ENCODE peak calls at places on chromosomes 5 and 9, in ten cellular contexts. One of them, this sample, is unnamed.

GRCh38 chr9:128552744-128553221 is 396 bp downstream of the SPTAN1 start:
- DNase-seq in right atrium auricular region: no peak
- DNase-seq in CD8-positive, alpha-beta T cell: no peak
- DNase-seq in SJSA1: peak; percentile 46
- DNase-seq in colonic mucosa: peak; percentile 69
- DNase-seq in CD4-positive, alpha-beta memory T cell: no peak
- DNase-seq in psoas muscle: peak; percentile 75
- DNase-seq in caudate nucleus: peak; percentile 30
- DNase-seq in heart right ventricle: peak; percentile 70
- DNase-seq in AG04450: no peak
- DNase-seq in this sample: peak; percentile 43

GRCh38 chr9:98958271-98958989 is 14.7 kb downstream of the COL15A1 start:
- DNase-seq in right atrium auricular region: no peak
- DNase-seq in CD8-positive, alpha-beta T cell: no peak
- DNase-seq in SJSA1: no peak
- DNase-seq in colonic mucosa: no peak
- DNase-seq in CD4-positive, alpha-beta memory T cell: no peak
- DNase-seq in psoas muscle: no peak
- DNase-seq in caudate nucleus: no peak
- DNase-seq in heart right ventricle: no peak
- DNase-seq in AG04450: peak; percentile 94
- DNase-seq in this sample: no peak

GRCh38 chr9:2655411-2655901 is 33.9 kb downstream of the VLDLR start:
- DNase-seq in right atrium auricular region: no peak
- DNase-seq in CD8-positive, alpha-beta T cell: peak; percentile 20
- DNase-seq in SJSA1: peak; percentile 36
- DNase-seq in colonic mucosa: no peak
- DNase-seq in CD4-positive, alpha-beta memory T cell: peak; percentile 40
- DNase-seq in psoas muscle: no peak
- DNase-seq in caudate nucleus: no peak
- DNase-seq in heart right ventricle: no peak
- DNase-seq in AG04450: peak; percentile 63
- DNase-seq in this sample: no peak

GRCh38 chr5:76999451-76999850 is 30.8 kb upstream of the AGGF1 start:
- DNase-seq in right atrium auricular region: no peak
- DNase-seq in CD8-positive, alpha-beta T cell: no peak
- DNase-seq in SJSA1: no peak
- DNase-seq in colonic mucosa: no peak
- DNase-seq in CD4-positive, alpha-beta memory T cell: no peak
- DNase-seq in psoas muscle: no peak
- DNase-seq in caudate nucleus: no peak
- DNase-seq in heart right ventricle: no peak
- DNase-seq in AG04450: no peak
- DNase-seq in this sample: no peak

GRCh38 chr5:125245216-125245615 is 498.8 kb upstream of the ZNF608 start:
- DNase-seq in right atrium auricular region: no peak
- DNase-seq in CD8-positive, alpha-beta T cell: no peak
- DNase-seq in SJSA1: no peak
- DNase-seq in colonic mucosa: no peak
- DNase-seq in CD4-positive, alpha-beta memory T cell: no peak
- DNase-seq in psoas muscle: peak; percentile 15
- DNase-seq in caudate nucleus: no peak
- DNase-seq in heart right ventricle: no peak
- DNase-seq in AG04450: no peak
- DNase-seq in this sample: no peak

GRCh38 chr5:95725071-95725820 is 5.9 kb upstream of the RHOBTB3 start:
- DNase-seq in right atrium auricular region: no peak
- DNase-seq in CD8-positive, alpha-beta T cell: no peak
- DNase-seq in SJSA1: no peak
- DNase-seq in colonic mucosa: no peak
- DNase-seq in CD4-positive, alpha-beta memory T cell: no peak
- DNase-seq in psoas muscle: no peak
- DNase-seq in caudate nucleus: no peak
- DNase-seq in heart right ventricle: no peak
- DNase-seq in AG04450: no peak
- DNase-seq in this sample: no peak

GRCh38 chr5:132747693-132748440 is 641 bp downstream of the CCNI2 start:
- DNase-seq in right atrium auricular region: no peak
- DNase-seq in CD8-positive, alpha-beta T cell: peak; percentile 66
- DNase-seq in SJSA1: peak; percentile 44
- DNase-seq in colonic mucosa: no peak
- DNase-seq in CD4-positive, alpha-beta memory T cell: peak; percentile 72
- DNase-seq in psoas muscle: no peak
- DNase-seq in caudate nucleus: no peak
- DNase-seq in heart right ventricle: no peak
- DNase-seq in AG04450: no peak
- DNase-seq in this sample: peak; percentile 54

GRCh38 chr5:4042311-4042710 is 446.7 kb downstream of the IRX1 start:
- DNase-seq in right atrium auricular region: no peak
- DNase-seq in CD8-positive, alpha-beta T cell: no peak
- DNase-seq in SJSA1: no peak
- DNase-seq in colonic mucosa: no peak
- DNase-seq in CD4-positive, alpha-beta memory T cell: no peak
- DNase-seq in psoas muscle: no peak
- DNase-seq in caudate nucleus: no peak
- DNase-seq in heart right ventricle: no peak
- DNase-seq in AG04450: no peak
- DNase-seq in this sample: no peak

DNA sequence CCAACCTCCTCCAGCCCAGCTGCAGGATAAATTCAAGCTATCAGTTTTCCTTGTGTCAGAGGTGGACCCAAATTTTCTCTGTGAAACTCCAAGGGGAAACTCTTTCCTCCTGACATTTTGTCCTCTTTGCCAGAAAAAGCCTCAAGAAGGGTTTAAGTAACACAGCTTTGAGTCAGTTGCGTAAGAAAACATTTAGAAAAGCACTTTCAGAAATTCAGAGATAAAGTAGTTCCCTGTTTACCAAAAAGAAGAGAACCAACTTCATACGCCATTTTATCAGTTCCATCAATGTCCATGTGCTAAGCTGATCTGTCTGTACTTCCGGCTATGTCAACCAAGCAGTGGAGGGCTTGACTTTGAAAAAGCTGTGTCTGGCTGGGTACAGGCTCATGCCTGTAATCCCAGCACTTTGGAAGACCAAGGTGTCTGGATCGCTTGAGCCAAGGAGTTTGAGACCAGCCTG is 19.9 kb upstream of the SUSD1 start:
- DNase-seq in right atrium auricular region: no peak
- DNase-seq in CD8-positive, alpha-beta T cell: no peak
- DNase-seq in SJSA1: no peak
- DNase-seq in colonic mucosa: no peak
- DNase-seq in CD4-positive, alpha-beta memory T cell: no peak
- DNase-seq in psoas muscle: no peak
- DNase-seq in caudate nucleus: no peak
- DNase-seq in heart right ventricle: no peak
- DNase-seq in AG04450: peak; percentile 23
- DNase-seq in this sample: no peak
- H3K27ac ChIP-seq in right atrium auricular region: peak overlapping the region; percentile 30
- H3K27ac ChIP-seq in CD8-positive, alpha-beta T cell: no peak overlapping the region
- H3K27ac ChIP-seq in SJSA1: no peak overlapping the region
- H3K27ac ChIP-seq in colonic mucosa: no peak overlapping the region
- H3K27ac ChIP-seq in CD4-positive, alpha-beta memory T cell: no peak overlapping the region
- H3K27ac ChIP-seq in psoas muscle: no peak overlapping the region
- H3K27ac ChIP-seq in caudate nucleus: no peak overlapping the region
- H3K27ac ChIP-seq in heart right ventricle: peak overlapping the region; percentile 72
- H3K27ac ChIP-seq in AG04450: no peak overlapping the region
- H3K27ac ChIP-seq in this sample: no peak overlapping the region

GRCh38 chr5:139849501-139849900 is 53.9 kb downstream of the PSD2 start:
- DNase-seq in right atrium auricular region: no peak
- DNase-seq in CD8-positive, alpha-beta T cell: no peak
- DNase-seq in SJSA1: no peak
- DNase-seq in colonic mucosa: no peak
- DNase-seq in CD4-positive, alpha-beta memory T cell: no peak
- DNase-seq in psoas muscle: no peak
- DNase-seq in caudate nucleus: no peak
- DNase-seq in heart right ventricle: no peak
- DNase-seq in AG04450: no peak
- DNase-seq in this sample: no peak

GRCh38 chr5:139850423-139851016 is 54.9 kb downstream of the PSD2 start:
- DNase-seq in right atrium auricular region: no peak
- DNase-seq in CD8-positive, alpha-beta T cell: no peak
- DNase-seq in SJSA1: no peak
- DNase-seq in colonic mucosa: no peak
- DNase-seq in CD4-positive, alpha-beta memory T cell: no peak
- DNase-seq in psoas muscle: no peak
- DNase-seq in caudate nucleus: no peak
- DNase-seq in heart right ventricle: no peak
- DNase-seq in AG04450: no peak
- DNase-seq in this sample: no peak

GRCh38 chr5:139848508-139849100 is 53.0 kb downstream of the PSD2 start:
- DNase-seq in right atrium auricular region: no peak
- DNase-seq in CD8-positive, alpha-beta T cell: peak; percentile 54
- DNase-seq in SJSA1: no peak
- DNase-seq in colonic mucosa: no peak
- DNase-seq in CD4-positive, alpha-beta memory T cell: no peak
- DNase-seq in psoas muscle: no peak
- DNase-seq in caudate nucleus: no peak
- DNase-seq in heart right ventricle: peak; percentile 36
- DNase-seq in AG04450: no peak
- DNase-seq in this sample: peak; percentile 17

GRCh38 chr5:139851558-139851957 is 56.0 kb downstream of the PSD2 start:
- DNase-seq in right atrium auricular region: no peak
- DNase-seq in CD8-positive, alpha-beta T cell: no peak
- DNase-seq in SJSA1: no peak
- DNase-seq in colonic mucosa: no peak
- DNase-seq in CD4-positive, alpha-beta memory T cell: no peak
- DNase-seq in psoas muscle: no peak
- DNase-seq in caudate nucleus: no peak
- DNase-seq in heart right ventricle: no peak
- DNase-seq in AG04450: no peak
- DNase-seq in this sample: no peak

DNA sequence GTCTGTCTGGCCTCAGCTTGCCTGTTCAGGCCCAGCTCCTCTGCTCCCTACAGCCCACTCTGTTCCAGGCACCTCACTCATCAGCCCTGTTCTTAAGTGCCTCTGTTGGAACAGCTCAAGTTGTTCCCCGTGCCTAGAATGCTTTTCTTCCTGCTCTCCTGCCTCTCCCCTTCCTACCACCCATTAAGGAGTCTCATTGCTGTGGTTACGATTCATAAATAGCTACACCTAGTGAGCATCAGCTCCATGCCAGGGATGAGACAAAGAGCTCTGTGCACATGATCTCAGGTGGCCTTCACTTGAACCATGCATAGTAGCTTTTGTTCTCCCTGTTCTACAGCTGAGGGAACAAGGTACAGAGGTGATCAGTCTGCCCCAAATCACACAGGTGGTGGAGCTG is 54.3 kb downstream of the PSD2 start:
- DNase-seq in right atrium auricular region: no peak
- DNase-seq in CD8-positive, alpha-beta T cell: no peak
- DNase-seq in SJSA1: no peak
- DNase-seq in colonic mucosa: no peak
- DNase-seq in CD4-positive, alpha-beta memory T cell: no peak
- DNase-seq in psoas muscle: no peak
- DNase-seq in caudate nucleus: no peak
- DNase-seq in heart right ventricle: no peak
- DNase-seq in AG04450: no peak
- DNase-seq in this sample: no peak
- H3K27ac ChIP-seq in right atrium auricular region: no peak overlapping the region
- H3K27ac ChIP-seq in CD8-positive, alpha-beta T cell: no peak overlapping the region
- H3K27ac ChIP-seq in SJSA1: no peak overlapping the region
- H3K27ac ChIP-seq in colonic mucosa: no peak overlapping the region
- H3K27ac ChIP-seq in CD4-positive, alpha-beta memory T cell: no peak overlapping the region
- H3K27ac ChIP-seq in psoas muscle: no peak overlapping the region
- H3K27ac ChIP-seq in caudate nucleus: peak overlapping the region; percentile 13
- H3K27ac ChIP-seq in heart right ventricle: no peak overlapping the region
- H3K27ac ChIP-seq in AG04450: no peak overlapping the region
- H3K27ac ChIP-seq in this sample: no peak overlapping the region

GRCh38 chr5:34691326-34691725 is 35.2 kb downstream of the RAI14 start:
- DNase-seq in right atrium auricular region: no peak
- DNase-seq in CD8-positive, alpha-beta T cell: no peak
- DNase-seq in SJSA1: no peak
- DNase-seq in colonic mucosa: no peak
- DNase-seq in CD4-positive, alpha-beta memory T cell: no peak
- DNase-seq in psoas muscle: no peak
- DNase-seq in caudate nucleus: no peak
- DNase-seq in heart right ventricle: no peak
- DNase-seq in AG04450: no peak
- DNase-seq in this sample: no peak

GRCh38 chr5:34695275-34696032 is 39.3 kb downstream of the RAI14 start:
- DNase-seq in right atrium auricular region: no peak
- DNase-seq in CD8-positive, alpha-beta T cell: no peak
- DNase-seq in SJSA1: no peak
- DNase-seq in colonic mucosa: no peak
- DNase-seq in CD4-positive, alpha-beta memory T cell: peak; percentile 21
- DNase-seq in psoas muscle: no peak
- DNase-seq in caudate nucleus: no peak
- DNase-seq in heart right ventricle: no peak
- DNase-seq in AG04450: no peak
- DNase-seq in this sample: no peak

GRCh38 chr5:34692781-34693180 is 36.7 kb downstream of the RAI14 start:
- DNase-seq in right atrium auricular region: no peak
- DNase-seq in CD8-positive, alpha-beta T cell: no peak
- DNase-seq in SJSA1: no peak
- DNase-seq in colonic mucosa: no peak
- DNase-seq in CD4-positive, alpha-beta memory T cell: no peak
- DNase-seq in psoas muscle: no peak
- DNase-seq in caudate nucleus: no peak
- DNase-seq in heart right ventricle: no peak
- DNase-seq in AG04450: no peak
- DNase-seq in this sample: no peak

GRCh38 chr5:34690898-34691297 is 34.8 kb downstream of the RAI14 start:
- DNase-seq in right atrium auricular region: no peak
- DNase-seq in CD8-positive, alpha-beta T cell: no peak
- DNase-seq in SJSA1: no peak
- DNase-seq in colonic mucosa: no peak
- DNase-seq in CD4-positive, alpha-beta memory T cell: no peak
- DNase-seq in psoas muscle: no peak
- DNase-seq in caudate nucleus: no peak
- DNase-seq in heart right ventricle: no peak
- DNase-seq in AG04450: no peak
- DNase-seq in this sample: no peak

GRCh38 chr5:34694012-34694411 is 37.9 kb downstream of the RAI14 start:
- DNase-seq in right atrium auricular region: no peak
- DNase-seq in CD8-positive, alpha-beta T cell: no peak
- DNase-seq in SJSA1: no peak
- DNase-seq in colonic mucosa: no peak
- DNase-seq in CD4-positive, alpha-beta memory T cell: no peak
- DNase-seq in psoas muscle: no peak
- DNase-seq in caudate nucleus: no peak
- DNase-seq in heart right ventricle: no peak
- DNase-seq in AG04450: no peak
- DNase-seq in this sample: no peak
- H3K27ac ChIP-seq in right atrium auricular region: no peak overlapping the region
- H3K27ac ChIP-seq in CD8-positive, alpha-beta T cell: no peak overlapping the region
- H3K27ac ChIP-seq in SJSA1: no peak overlapping the region
- H3K27ac ChIP-seq in colonic mucosa: no peak overlapping the region
- H3K27ac ChIP-seq in CD4-positive, alpha-beta memory T cell: no peak overlapping the region
- H3K27ac ChIP-seq in psoas muscle: no peak overlapping the region
- H3K27ac ChIP-seq in caudate nucleus: no peak overlapping the region
- H3K27ac ChIP-seq in heart right ventricle: no peak overlapping the region
- H3K27ac ChIP-seq in AG04450: no peak overlapping the region
- H3K27ac ChIP-seq in this sample: no peak overlapping the region

DNA sequence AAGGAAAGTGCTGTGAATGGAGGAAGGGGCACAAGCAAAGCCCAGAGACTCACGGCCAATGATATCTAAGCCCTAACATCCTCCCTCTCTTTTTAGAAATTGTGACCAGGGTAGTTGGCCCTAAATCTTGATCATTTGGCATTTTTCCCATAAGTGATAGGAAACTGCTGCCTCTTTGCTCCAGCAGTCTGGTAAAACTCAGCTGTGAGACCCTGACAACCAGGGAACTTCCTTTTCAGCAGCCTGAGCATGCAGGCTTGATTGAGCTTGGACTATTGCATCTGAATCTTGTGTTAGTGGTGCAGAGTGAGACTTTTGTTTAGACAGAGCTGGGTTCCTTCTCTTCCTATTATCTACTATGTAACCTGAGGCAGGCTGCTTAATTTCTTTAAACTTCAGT is 9.6 kb upstream of the ADRB2 start:
- DNase-seq in right atrium auricular region: no peak
- DNase-seq in CD8-positive, alpha-beta T cell: no peak
- DNase-seq in SJSA1: no peak
- DNase-seq in colonic mucosa: no peak
- DNase-seq in CD4-positive, alpha-beta memory T cell: no peak
- DNase-seq in psoas muscle: no peak
- DNase-seq in caudate nucleus: no peak
- DNase-seq in heart right ventricle: no peak
- DNase-seq in AG04450: no peak
- DNase-seq in this sample: no peak
- H3K27ac ChIP-seq in right atrium auricular region: no peak overlapping the region
- H3K27ac ChIP-seq in CD8-positive, alpha-beta T cell: no peak overlapping the region
- H3K27ac ChIP-seq in SJSA1: no peak overlapping the region
- H3K27ac ChIP-seq in colonic mucosa: no peak overlapping the region
- H3K27ac ChIP-seq in CD4-positive, alpha-beta memory T cell: no peak overlapping the region
- H3K27ac ChIP-seq in psoas muscle: no peak overlapping the region
- H3K27ac ChIP-seq in caudate nucleus: no peak overlapping the region
- H3K27ac ChIP-seq in heart right ventricle: no peak overlapping the region
- H3K27ac ChIP-seq in AG04450: no peak overlapping the region
- H3K27ac ChIP-seq in this sample: no peak overlapping the region

This sample was measured in CD4-positive, alpha-beta T cell.